ENCODE peak calls at places on chromosomes 13 and 19, in four cellular contexts. G is neuronal stem cell, P is mesenchymal stem cell, A is H1. E is an unnamed sample.

GRCh38 chr19:38849746-38850230 is at the start of gene HNRNPL:
- DNase-seq in G (no peak), A (no peak), P (no peak), E (no peak)

GRCh38 chr13:109036091-109036490 is 406.7 kb downstream of the MYO16 start:
- DNase-seq in A (no peak), G (no peak), P (no peak), E (no peak)

GRCh38 chr19:46326608-46327007 is 20.3 kb upstream of the PPP5C start:
- DNase-seq in P (no peak), G (no peak), A (no peak), E (no peak)

GRCh38 chr13:91292630-91293221 is 54.8 kb upstream of the MIR17HG start:
- DNase-seq in P (no peak), G (peak), A (no peak), E (no peak)

GRCh38 chr19:5889288-5889971 is 14.2 kb downstream of the NDUFA11 start:
- DNase-seq in G (no peak), A (no peak), P (peak), E (peak)

GRCh38 chr19:49132974-49133609 is 13.7 kb downstream of the PPFIA3 start:
- DNase-seq in A (no peak), G (no peak), P (no peak), E (no peak)

GRCh38 chr13:114063545-114064515 is 68.6 kb downstream of the RASA3 start:
- DNase-seq in G (no peak), P (peak), A (no peak), E (no peak)

GRCh38 chr19:49875801-49876421 is 1.2 kb downstream of the AKT1S1 start:
- DNase-seq in G (peak), P (peak), A (no peak), E (peak)

GRCh38 chr19:771332-771785 is 20.4 kb downstream of the MISP start:
- DNase-seq in A (no peak), G (no peak), P (peak), E (peak)

GRCh38 chr19:13908674-13909073 is 2.7 kb downstream of the CC2D1A start:
- DNase-seq in G (no peak), A (no peak), P (no peak), E (no peak)

GRCh38 chr19:13906525-13906904 is 514 bp downstream of the CC2D1A start:
- DNase-seq in P (no peak), A (no peak), G (no peak), E (peak)

GRCh38 chr19:13905634-13906524 is at the start of the genes BRME1 and CC2D1A:
- DNase-seq in P (peak), G (peak), A (peak), E (peak)

GRCh38 chr19:13909430-13909829 is 3.4 kb downstream of the CC2D1A start:
- DNase-seq in P (no peak), G (no peak), A (no peak), E (no peak)

GRCh38 chr19:13906910-13907309 is 909 bp downstream of the CC2D1A start:
- DNase-seq in A (no peak), G (no peak), P (no peak), E (no peak)
- H4K8ac ChIP-seq in A (no peak), G (no peak), P (no peak), E (peak)

DNA sequence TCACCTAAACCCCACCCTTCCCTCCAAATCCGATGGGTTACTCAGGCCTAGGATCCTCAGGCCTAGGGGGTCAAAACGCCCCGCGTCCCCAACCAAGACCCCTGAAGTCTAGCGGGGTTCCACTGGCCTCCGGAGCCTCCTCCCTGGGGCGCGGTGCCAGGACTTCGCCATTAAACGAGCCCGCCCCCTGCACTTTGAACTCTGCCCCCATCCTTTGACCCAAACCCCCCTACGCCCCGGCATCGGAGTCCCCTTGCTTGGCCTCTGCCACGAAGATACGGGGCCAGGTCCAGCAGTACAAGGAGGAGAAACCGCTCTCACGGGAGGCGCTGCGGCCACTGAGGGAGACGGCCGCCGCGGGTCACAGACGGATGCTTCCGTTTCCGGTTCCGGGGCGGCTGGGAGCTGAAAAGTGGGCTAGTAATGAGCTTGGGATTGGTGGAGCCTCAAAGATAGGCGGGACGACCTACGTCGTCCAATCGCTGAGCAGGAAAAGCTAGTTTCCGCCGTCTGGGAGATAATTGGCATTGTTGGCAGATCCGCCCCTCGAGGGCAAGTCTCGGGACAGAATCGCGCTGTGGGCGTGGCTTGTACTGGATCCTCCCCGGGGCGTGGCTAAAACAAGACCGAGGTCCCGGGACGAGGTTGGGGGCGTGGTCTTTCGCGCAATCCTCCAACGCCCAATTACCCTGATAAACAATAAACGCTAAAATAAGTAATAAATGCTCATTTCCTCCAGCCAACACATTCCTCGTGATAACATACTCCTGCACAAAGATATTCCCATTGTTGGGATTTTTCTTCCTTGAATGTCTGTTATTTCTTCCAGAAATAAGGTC is 5.7 kb upstream of the ZNF77 start:
- DNase-seq in A (peak), P (peak), G (peak), E (peak)
- H4K91ac ChIP-seq in A (no peak), P (peak), G (no peak), E (peak)

GRCh38 chr19:42276284-42276683 is 7.2 kb downstream of the CIC start:
- DNase-seq in P (no peak), A (no peak), G (no peak), E (no peak)
- H4K8ac ChIP-seq in P (no peak), A (no peak), G (no peak), E (no peak)

DNA sequence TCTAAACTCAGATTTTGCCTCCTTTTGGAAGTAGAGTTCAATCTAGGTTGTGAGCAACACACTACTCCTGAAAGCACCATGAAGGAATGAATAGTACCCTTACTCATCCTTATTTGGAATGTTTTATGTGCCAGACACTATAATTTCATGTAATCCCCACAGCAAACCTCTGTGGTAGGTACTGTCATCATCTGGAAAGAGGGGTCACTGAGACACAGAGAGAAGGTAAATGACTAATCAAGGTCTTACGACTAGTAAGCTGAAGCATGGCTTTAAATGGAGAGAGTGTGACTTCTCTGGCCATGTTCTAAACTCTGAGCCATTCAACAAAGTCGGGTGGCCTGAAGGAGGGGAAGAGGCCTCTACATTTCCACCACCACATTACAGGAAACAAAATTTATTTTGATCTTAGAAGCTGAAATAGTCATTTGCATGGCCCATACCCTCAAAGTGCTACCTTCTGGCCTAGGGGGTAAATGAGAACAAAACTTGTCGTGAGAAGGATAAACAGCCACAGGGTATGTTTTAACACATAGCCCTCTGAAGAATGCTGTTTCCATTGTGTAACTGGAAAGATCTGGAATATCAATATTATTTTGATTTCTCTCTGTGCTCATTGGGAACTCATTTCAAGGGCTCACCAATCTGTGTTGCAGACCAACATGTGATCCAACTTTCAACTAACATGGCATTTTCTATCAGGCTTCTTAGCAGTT is 180.8 kb upstream of the RFC3 start:
- DNase-seq in P (no peak), G (no peak), A (no peak), E (peak)
- H4K91ac ChIP-seq in P (no peak), G (no peak), A (peak), E (no peak)

DNA sequence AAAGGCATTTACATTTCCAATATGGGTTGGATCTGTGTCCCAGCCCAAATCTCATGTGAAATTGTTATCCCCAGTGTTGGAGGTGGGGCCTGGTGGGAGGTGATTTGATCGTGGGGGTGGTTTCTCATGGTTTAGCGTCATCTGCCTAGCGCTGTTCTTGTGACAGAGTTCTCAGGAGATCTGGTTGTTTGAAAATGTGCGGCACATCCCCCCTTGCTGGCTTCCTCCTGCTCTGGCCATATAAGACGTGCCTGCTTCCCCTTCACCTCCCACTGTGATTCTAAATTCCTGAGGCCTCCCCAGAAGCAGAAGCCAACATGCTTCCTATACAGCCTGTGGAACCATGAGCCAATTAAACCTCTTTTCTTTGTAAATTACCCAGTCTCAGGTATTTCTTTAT is 126.2 kb upstream of the FNDC3A start:
- DNase-seq in A (no peak), P (no peak), G (no peak), E (no peak)
- H4K8ac ChIP-seq in A (no peak), P (no peak), G (no peak), E (no peak)